ENCODE peak calls at places on chromosomes 2 and 18, in six cellular contexts. U is stimulated activated CD8-positive, alpha-beta memory T cell treated with anti-CD3 and anti-CD28 coated beads, Interleukin-4, amount 100 ng/mL, for 1 hour; I is HTR-8/SVneo; M is activated T-helper 9 cell treated with anti-CD3 and anti-CD28 coated beads, Interleukin-2, amount 50 U/mL, for 16 hours; W is activated CD4-positive, alpha-beta T cell treated with anti-CD3 and anti-CD28 coated beads for 24 hours; Z is dermis microvascular lymphatic vessel endothelial cell. E is an unnamed sample.

GRCh38 chr18:47709556-47709955 is 220.9 kb downstream of the SMAD2 start:
- DNase-seq in U (no peak), I (no peak), Z (no peak), W (no peak), M (no peak), E (no peak)

GRCh38 chr18:46424898-46425297 is 232.1 kb downstream of the LOXHD1 start:
- DNase-seq in W (no peak), Z (no peak), M (no peak), I (peak), U (no peak), E (peak)

GRCh38 chr2:220619525-220620267 is 952.4 kb downstream of the EPHA4 start:
- DNase-seq in I (no peak), M (no peak), W (no peak), U (no peak), Z (no peak), E (no peak)

GRCh38 chr18:8329186-8329771 is 280.0 kb upstream of the RAB12 start:
- DNase-seq in Z (peak), M (no peak), W (no peak), I (no peak), U (no peak), E (no peak)

GRCh38 chr2:57549642-57550102 is 496.9 kb upstream of the VRK2 start:
- DNase-seq in M (no peak), Z (no peak), W (no peak), I (peak), U (no peak), E (no peak)

GRCh38 chr2:229133155-229133772 is 137.8 kb downstream of the PID1 start:
- DNase-seq in W (no peak), U (no peak), M (no peak), I (peak), Z (peak), E (no peak)

GRCh38 chr18:67669993-67670671 is 153.6 kb upstream of the DSEL start:
- DNase-seq in W (no peak), I (no peak), U (no peak), M (no peak), Z (no peak), E (no peak)

GRCh38 chr2:84971799-84972790 is 1.1 kb downstream of the KCMF1 start:
- DNase-seq in W (peak), U (peak), I (no peak), M (peak), Z (no peak), E (peak)

GRCh38 chr2:68946117-68946516 is 6.6 kb downstream of the GKN2 start:
- DNase-seq in Z (no peak), I (no peak), M (no peak), U (no peak), W (no peak), E (no peak)

GRCh38 chr18:70490008-70490933 is 201.4 kb downstream of the SOCS6 start:
- DNase-seq in Z (peak), W (peak), I (peak), U (no peak), M (no peak), E (peak)

GRCh38 chr2:100243671-100244030 is 78.7 kb downstream of the LONRF2 start:
- DNase-seq in W (no peak), I (no peak), Z (no peak), U (no peak), M (no peak), E (peak)

GRCh38 chr2:30127016-30127893 is 19.6 kb upstream of the YPEL5 start:
- DNase-seq in I (no peak), M (no peak), U (no peak), W (no peak), Z (no peak), E (no peak)

GRCh38 chr2:47528874-47529273 is 125.9 kb downstream of the MSH2 start:
- DNase-seq in I (no peak), U (no peak), Z (no peak), W (no peak), M (no peak), E (no peak)

GRCh38 chr2:86372641-86373502 is 35.4 kb upstream of the REEP1 start:
- DNase-seq in Z (peak), U (no peak), I (peak), M (no peak), W (no peak), E (peak)

GRCh38 chr2:109516445-109517117 is 97.2 kb downstream of the SEPTIN10 start:
- DNase-seq in U (no peak), W (no peak), I (peak), Z (peak), M (no peak), E (peak)

GRCh38 chr2:240434728-240435456 is 571 bp upstream of the GPC1 start:
- DNase-seq in I (peak), Z (no peak), W (peak), U (peak), M (peak), E (peak)

GRCh38 chr2:159984034-159984433 is 78.4 kb downstream of the PLA2R1 start:
- DNase-seq in Z (no peak), U (no peak), W (no peak), I (no peak), M (no peak), E (no peak)

GRCh38 chr18:25737710-25738251 is 352.6 kb downstream of the SS18 start:
- DNase-seq in Z (no peak), U (no peak), W (no peak), I (no peak), M (no peak), E (no peak)

GRCh38 chr2:1688161-1688560 is 56.2 kb downstream of the PXDN start:
- DNase-seq in W (no peak), U (no peak), Z (no peak), M (no peak), I (no peak), E (peak)

GRCh38 chr2:120428748-120429147 is 82.8 kb downstream of the INHBB start:
- DNase-seq in M (no peak), I (no peak), W (no peak), Z (no peak), U (no peak), E (peak)

GRCh38 chr2:153101187-153101586 is 377.4 kb downstream of the RPRM start:
- DNase-seq in W (no peak), U (no peak), M (no peak), I (no peak), Z (no peak), E (no peak)

GRCh38 chr2:67776276-67776675 is 286.5 kb downstream of the C1D start:
- DNase-seq in M (no peak), I (no peak), W (no peak), Z (no peak), U (no peak), E (no peak)

GRCh38 chr2:233350708-233351107 is 3.6 kb upstream of the DGKD start:
- DNase-seq in M (no peak), W (peak), Z (no peak), U (no peak), I (peak), E (no peak)

GRCh38 chr18:34643982-34644381 is 66.1 kb upstream of the DTNA start:
- DNase-seq in W (no peak), Z (no peak), M (no peak), U (no peak), I (no peak), E (no peak)

GRCh38 chr18:33757037-33757436 is 179.0 kb downstream of the ASXL3 start:
- DNase-seq in W (no peak), I (no peak), Z (no peak), U (no peak), M (no peak), E (no peak)

GRCh38 chr18:47260138-47260923 is 8.9 kb upstream of the SKOR2 start:
- DNase-seq in Z (peak), U (no peak), M (no peak), I (peak), W (no peak), E (peak)

GRCh38 chr2:98014379-98014778 is 18.6 kb upstream of the TMEM131 start:
- DNase-seq in U (no peak), W (no peak), I (no peak), Z (no peak), M (no peak), E (peak)

GRCh38 chr2:112836695-112837117 is at the start of gene IL1B:
- DNase-seq in U (no peak), M (no peak), Z (no peak), W (no peak), I (peak), E (no peak)

GRCh38 chr2:152297715-152298114 is 37.3 kb upstream of the FMNL2 start:
- DNase-seq in Z (no peak), U (no peak), W (no peak), M (no peak), I (no peak), E (no peak)

GRCh38 chr2:240569998-240570530 is 1.8 kb downstream of the RNPEPL1 start:
- DNase-seq in W (no peak), M (no peak), I (no peak), U (no peak), Z (no peak), E (no peak)

GRCh38 chr2:127704641-127705243 is 3.4 kb downstream of the SFT2D3 start:
- DNase-seq in I (no peak), M (no peak), Z (no peak), U (no peak), W (no peak), E (no peak)

GRCh38 chr2:58527656-58528055 is 286.5 kb upstream of the FANCL start:
- DNase-seq in M (no peak), U (no peak), I (no peak), Z (no peak), W (no peak), E (no peak)

E was measured in endodermal cell.